ENCODE peak calls at places on chromosomes 3 and 15, in four cellular contexts. One of them, this sample, is unnamed.

GRCh38 chr3:98945006-98945626 is 43.6 kb upstream of the DCBLD2 start:
- DNase-seq in stimulated activated CD8-positive, alpha-beta memory T cell treated with anti-CD3 and anti-CD28 coated beads, Interleukin-4, amount 100 ng/mL, for 1 hour: no peak
- DNase-seq in AG09309: no peak
- DNase-seq in IMR-90: peak
- DNase-seq in this sample: peak

GRCh38 chr15:82621970-82622369 is 25.2 kb downstream of the CPEB1 start:
- DNase-seq in stimulated activated CD8-positive, alpha-beta memory T cell treated with anti-CD3 and anti-CD28 coated beads, Interleukin-4, amount 100 ng/mL, for 1 hour: no peak
- DNase-seq in AG09309: no peak
- DNase-seq in IMR-90: no peak
- DNase-seq in this sample: no peak

GRCh38 chr3:127673191-127674098 is 693 bp downstream of the ABTB1 start:
- DNase-seq in stimulated activated CD8-positive, alpha-beta memory T cell treated with anti-CD3 and anti-CD28 coated beads, Interleukin-4, amount 100 ng/mL, for 1 hour: peak
- DNase-seq in AG09309: no peak
- DNase-seq in IMR-90: peak
- DNase-seq in this sample: peak

GRCh38 chr3:181007262-181007661 is 17.7 kb upstream of the DNAJC19 start:
- DNase-seq in stimulated activated CD8-positive, alpha-beta memory T cell treated with anti-CD3 and anti-CD28 coated beads, Interleukin-4, amount 100 ng/mL, for 1 hour: no peak
- DNase-seq in AG09309: no peak
- DNase-seq in IMR-90: no peak
- DNase-seq in this sample: no peak

GRCh38 chr3:57048052-57048671 is 12.3 kb upstream of the SPATA12 start:
- DNase-seq in stimulated activated CD8-positive, alpha-beta memory T cell treated with anti-CD3 and anti-CD28 coated beads, Interleukin-4, amount 100 ng/mL, for 1 hour: no peak
- DNase-seq in AG09309: peak
- DNase-seq in IMR-90: no peak
- DNase-seq in this sample: peak

GRCh38 chr15:89198934-89199333 is 22.4 kb downstream of the RLBP1 start:
- DNase-seq in stimulated activated CD8-positive, alpha-beta memory T cell treated with anti-CD3 and anti-CD28 coated beads, Interleukin-4, amount 100 ng/mL, for 1 hour: no peak
- DNase-seq in AG09309: no peak
- DNase-seq in IMR-90: no peak
- DNase-seq in this sample: no peak

GRCh38 chr3:12658593-12659058 is 5.3 kb downstream of the RAF1 start:
- DNase-seq in stimulated activated CD8-positive, alpha-beta memory T cell treated with anti-CD3 and anti-CD28 coated beads, Interleukin-4, amount 100 ng/mL, for 1 hour: no peak
- DNase-seq in AG09309: peak
- DNase-seq in IMR-90: peak
- DNase-seq in this sample: peak

GRCh38 chr3:20666091-20666490 is 480.1 kb upstream of the SGO1 start:
- DNase-seq in stimulated activated CD8-positive, alpha-beta memory T cell treated with anti-CD3 and anti-CD28 coated beads, Interleukin-4, amount 100 ng/mL, for 1 hour: no peak
- DNase-seq in AG09309: no peak
- DNase-seq in IMR-90: no peak
- DNase-seq in this sample: peak

GRCh38 chr3:142056656-142057330 is 92.6 kb downstream of the TFDP2 start:
- DNase-seq in stimulated activated CD8-positive, alpha-beta memory T cell treated with anti-CD3 and anti-CD28 coated beads, Interleukin-4, amount 100 ng/mL, for 1 hour: no peak
- DNase-seq in AG09309: no peak
- DNase-seq in IMR-90: no peak
- DNase-seq in this sample: no peak

GRCh38 chr15:71601038-71601869 is 209.1 kb upstream of the NR2E3 start:
- DNase-seq in stimulated activated CD8-positive, alpha-beta memory T cell treated with anti-CD3 and anti-CD28 coated beads, Interleukin-4, amount 100 ng/mL, for 1 hour: no peak
- DNase-seq in AG09309: no peak
- DNase-seq in IMR-90: peak
- DNase-seq in this sample: no peak

GRCh38 chr15:67170143-67170885 is 84.1 kb downstream of the AAGAB start:
- DNase-seq in stimulated activated CD8-positive, alpha-beta memory T cell treated with anti-CD3 and anti-CD28 coated beads, Interleukin-4, amount 100 ng/mL, for 1 hour: no peak
- DNase-seq in AG09309: no peak
- DNase-seq in IMR-90: no peak
- DNase-seq in this sample: no peak

GRCh38 chr3:100335137-100335833 is 728 bp downstream of the NIT2 start:
- DNase-seq in stimulated activated CD8-positive, alpha-beta memory T cell treated with anti-CD3 and anti-CD28 coated beads, Interleukin-4, amount 100 ng/mL, for 1 hour: no peak
- DNase-seq in AG09309: no peak
- DNase-seq in IMR-90: no peak
- DNase-seq in this sample: no peak

GRCh38 chr3:138081371-138082084 is 33.9 kb downstream of the DZIP1L start:
- DNase-seq in stimulated activated CD8-positive, alpha-beta memory T cell treated with anti-CD3 and anti-CD28 coated beads, Interleukin-4, amount 100 ng/mL, for 1 hour: no peak
- DNase-seq in AG09309: no peak
- DNase-seq in IMR-90: peak
- DNase-seq in this sample: peak

GRCh38 chr15:67174864-67175573 is 79.4 kb downstream of the AAGAB start:
- DNase-seq in stimulated activated CD8-positive, alpha-beta memory T cell treated with anti-CD3 and anti-CD28 coated beads, Interleukin-4, amount 100 ng/mL, for 1 hour: no peak
- DNase-seq in AG09309: no peak
- DNase-seq in IMR-90: peak
- DNase-seq in this sample: peak

GRCh38 chr3:176663819-176664218 is 533.5 kb downstream of the TBL1XR1 start:
- DNase-seq in stimulated activated CD8-positive, alpha-beta memory T cell treated with anti-CD3 and anti-CD28 coated beads, Interleukin-4, amount 100 ng/mL, for 1 hour: no peak
- DNase-seq in AG09309: peak
- DNase-seq in IMR-90: peak
- DNase-seq in this sample: peak

GRCh38 chr15:77179541-77179998 is 108.7 kb upstream of the TSPAN3 start:
- DNase-seq in stimulated activated CD8-positive, alpha-beta memory T cell treated with anti-CD3 and anti-CD28 coated beads, Interleukin-4, amount 100 ng/mL, for 1 hour: no peak
- DNase-seq in AG09309: no peak
- DNase-seq in IMR-90: no peak
- DNase-seq in this sample: peak

GRCh38 chr3:40800343-40800742 is 275.6 kb downstream of the ZNF621 start:
- DNase-seq in stimulated activated CD8-positive, alpha-beta memory T cell treated with anti-CD3 and anti-CD28 coated beads, Interleukin-4, amount 100 ng/mL, for 1 hour: no peak
- DNase-seq in AG09309: peak
- DNase-seq in IMR-90: peak
- DNase-seq in this sample: peak

GRCh38 chr3:197371521-197372075 is 73.2 kb upstream of the DLG1 start:
- DNase-seq in stimulated activated CD8-positive, alpha-beta memory T cell treated with anti-CD3 and anti-CD28 coated beads, Interleukin-4, amount 100 ng/mL, for 1 hour: no peak
- DNase-seq in AG09309: no peak
- DNase-seq in IMR-90: no peak
- DNase-seq in this sample: peak

GRCh38 chr15:39083213-39083612 is 497.7 kb upstream of the THBS1 start:
- DNase-seq in stimulated activated CD8-positive, alpha-beta memory T cell treated with anti-CD3 and anti-CD28 coated beads, Interleukin-4, amount 100 ng/mL, for 1 hour: no peak
- DNase-seq in AG09309: no peak
- DNase-seq in IMR-90: peak
- DNase-seq in this sample: peak

GRCh38 chr15:29278436-29279099 is 8.9 kb upstream of the NSMCE3 start:
- DNase-seq in stimulated activated CD8-positive, alpha-beta memory T cell treated with anti-CD3 and anti-CD28 coated beads, Interleukin-4, amount 100 ng/mL, for 1 hour: no peak
- DNase-seq in AG09309: peak
- DNase-seq in IMR-90: peak
- DNase-seq in this sample: peak

GRCh38 chr3:127134887-127135240 is 58.1 kb upstream of the PRR23E start:
- DNase-seq in stimulated activated CD8-positive, alpha-beta memory T cell treated with anti-CD3 and anti-CD28 coated beads, Interleukin-4, amount 100 ng/mL, for 1 hour: no peak
- DNase-seq in AG09309: no peak
- DNase-seq in IMR-90: no peak
- DNase-seq in this sample: no peak

GRCh38 chr15:100703671-100704070 is 101.3 kb downstream of the ASB7 start:
- DNase-seq in stimulated activated CD8-positive, alpha-beta memory T cell treated with anti-CD3 and anti-CD28 coated beads, Interleukin-4, amount 100 ng/mL, for 1 hour: no peak
- DNase-seq in AG09309: no peak
- DNase-seq in IMR-90: no peak
- DNase-seq in this sample: no peak

GRCh38 chr3:168249048-168249538 is 153.4 kb upstream of the GOLIM4 start:
- DNase-seq in stimulated activated CD8-positive, alpha-beta memory T cell treated with anti-CD3 and anti-CD28 coated beads, Interleukin-4, amount 100 ng/mL, for 1 hour: no peak
- DNase-seq in AG09309: no peak
- DNase-seq in IMR-90: peak
- DNase-seq in this sample: peak

GRCh38 chr3:50245831-50246516 is 10.0 kb downstream of the GNAI2 start:
- DNase-seq in stimulated activated CD8-positive, alpha-beta memory T cell treated with anti-CD3 and anti-CD28 coated beads, Interleukin-4, amount 100 ng/mL, for 1 hour: peak
- DNase-seq in AG09309: peak
- DNase-seq in IMR-90: peak
- DNase-seq in this sample: no peak

GRCh38 chr3:44066806-44067205 is 174.9 kb upstream of the TOPAZ1 start:
- DNase-seq in stimulated activated CD8-positive, alpha-beta memory T cell treated with anti-CD3 and anti-CD28 coated beads, Interleukin-4, amount 100 ng/mL, for 1 hour: no peak
- DNase-seq in AG09309: no peak
- DNase-seq in IMR-90: no peak
- DNase-seq in this sample: no peak

GRCh38 chr3:177385831-177386301 is 188.6 kb upstream of the TBL1XR1 start:
- DNase-seq in stimulated activated CD8-positive, alpha-beta memory T cell treated with anti-CD3 and anti-CD28 coated beads, Interleukin-4, amount 100 ng/mL, for 1 hour: no peak
- DNase-seq in AG09309: peak
- DNase-seq in IMR-90: peak
- DNase-seq in this sample: peak

GRCh38 chr3:5122741-5123706 is 932 bp downstream of the ARL8B start:
- DNase-seq in stimulated activated CD8-positive, alpha-beta memory T cell treated with anti-CD3 and anti-CD28 coated beads, Interleukin-4, amount 100 ng/mL, for 1 hour: no peak
- DNase-seq in AG09309: no peak
- DNase-seq in IMR-90: peak
- DNase-seq in this sample: peak

GRCh38 chr3:128395500-128396125 is 71.1 kb downstream of the DNAJB8 start:
- DNase-seq in stimulated activated CD8-positive, alpha-beta memory T cell treated with anti-CD3 and anti-CD28 coated beads, Interleukin-4, amount 100 ng/mL, for 1 hour: no peak
- DNase-seq in AG09309: no peak
- DNase-seq in IMR-90: peak
- DNase-seq in this sample: peak

GRCh38 chr3:17047162-17047561 is 162.4 kb downstream of the PLCL2 start:
- DNase-seq in stimulated activated CD8-positive, alpha-beta memory T cell treated with anti-CD3 and anti-CD28 coated beads, Interleukin-4, amount 100 ng/mL, for 1 hour: no peak
- DNase-seq in AG09309: no peak
- DNase-seq in IMR-90: no peak
- DNase-seq in this sample: no peak

GRCh38 chr3:155946178-155946577 is 75.7 kb downstream of the GMPS start:
- DNase-seq in stimulated activated CD8-positive, alpha-beta memory T cell treated with anti-CD3 and anti-CD28 coated beads, Interleukin-4, amount 100 ng/mL, for 1 hour: no peak
- DNase-seq in AG09309: peak
- DNase-seq in IMR-90: peak
- DNase-seq in this sample: peak

GRCh38 chr3:10320320-10320677 is 613 bp downstream of the SEC13 start:
- DNase-seq in stimulated activated CD8-positive, alpha-beta memory T cell treated with anti-CD3 and anti-CD28 coated beads, Interleukin-4, amount 100 ng/mL, for 1 hour: no peak
- DNase-seq in AG09309: no peak
- DNase-seq in IMR-90: no peak
- DNase-seq in this sample: no peak